ENCODE peak calls at places on chromosomes 6 and 20, in five cellular contexts. W, F, G, N and J are unnamed samples.
A peak's percentile ranks its signal among the peaks of the same experiment; 100 is the strongest.

GRCh38 chr6:45574013-45574412 is 196.3 kb upstream of the SUPT3H start:
- DNase-seq in G (no peak), F (no peak), N (no peak), W (no peak), J (no peak)

GRCh38 chr6:129859524-129859923 is 1.6 kb downstream of the TMEM244 start:
- DNase-seq in W (no peak), F (no peak), G (no peak), N (no peak), J (no peak)

GRCh38 chr6:44052419-44053011 is 74.7 kb downstream of the MRPL14 start:
- DNase-seq in W (no peak), G (no peak), F (peak; percentile 75), N (no peak), J (no peak)

GRCh38 chr6:109451376-109451775 is 4.2 kb downstream of the MICAL1 start:
- DNase-seq in W (no peak), N (no peak), F (no peak), G (no peak), J (no peak)

GRCh38 chr6:105815657-105816555 is 270.2 kb upstream of the PRDM1 start:
- DNase-seq in N (no peak), F (no peak), G (no peak), W (no peak), J (no peak)

GRCh38 chr6:100317031-100317430 is 147.7 kb downstream of the SIM1 start:
- DNase-seq in G (no peak), N (no peak), W (no peak), F (no peak), J (no peak)

GRCh38 chr20:32511358-32512046 is 73.6 kb downstream of the NOL4L start:
- DNase-seq in G (no peak), F (no peak), W (no peak), N (no peak), J (no peak)

GRCh38 chr6:16591681-16592549 is 169.3 kb downstream of the ATXN1 start:
- DNase-seq in W (no peak), N (no peak), F (no peak), G (peak; percentile 87), J (peak; percentile 41)

DNA sequence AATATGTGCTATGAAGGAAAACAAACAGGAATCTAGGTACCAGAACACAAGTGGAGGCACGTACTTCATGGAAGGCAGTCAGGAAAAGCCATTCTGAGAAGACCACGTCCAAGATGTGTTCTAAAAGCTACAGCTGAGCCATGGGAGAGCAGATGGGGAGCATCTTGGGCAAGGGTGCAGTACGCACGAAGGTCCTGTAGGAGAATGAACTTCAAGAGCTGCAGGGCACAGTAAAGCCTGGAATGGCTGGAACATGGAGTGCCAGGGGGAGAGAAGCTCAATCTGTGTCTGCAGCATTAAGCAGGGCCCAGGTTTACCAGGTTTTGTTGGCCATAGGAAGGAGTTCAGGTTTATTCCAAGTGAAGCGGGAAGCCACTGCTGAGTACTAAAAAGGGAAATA is 30.0 kb downstream of the ADTRP start:
- DNase-seq in N (no peak), G (no peak), F (no peak), W (no peak), J (no peak)
- TF ChIP-seq CTCF in N (no peak), G (peak; percentile 4), F (peak; percentile 51), W (no peak), J (no peak)

GRCh38 chr6:128519931-128520435 is 416 bp downstream of the PTPRK start:
- DNase-seq in F (peak; percentile 92), N (no peak), W (peak; percentile 62), G (peak; percentile 31), J (peak; percentile 49)

GRCh38 chr6:128521302-128521632 is 868 bp upstream of the PTPRK start:
- DNase-seq in W (no peak), G (no peak), N (no peak), F (no peak), J (no peak)

GRCh38 chr6:128520436-128521301 is at the start of gene PTPRK:
- DNase-seq in N (no peak), G (peak; percentile 87), F (peak; percentile 97), W (peak; percentile 93), J (peak; percentile 91)

GRCh38 chr6:128518531-128519131 is 1.8 kb downstream of the PTPRK start:
- DNase-seq in F (no peak), N (no peak), G (no peak), W (no peak), J (no peak)

DNA sequence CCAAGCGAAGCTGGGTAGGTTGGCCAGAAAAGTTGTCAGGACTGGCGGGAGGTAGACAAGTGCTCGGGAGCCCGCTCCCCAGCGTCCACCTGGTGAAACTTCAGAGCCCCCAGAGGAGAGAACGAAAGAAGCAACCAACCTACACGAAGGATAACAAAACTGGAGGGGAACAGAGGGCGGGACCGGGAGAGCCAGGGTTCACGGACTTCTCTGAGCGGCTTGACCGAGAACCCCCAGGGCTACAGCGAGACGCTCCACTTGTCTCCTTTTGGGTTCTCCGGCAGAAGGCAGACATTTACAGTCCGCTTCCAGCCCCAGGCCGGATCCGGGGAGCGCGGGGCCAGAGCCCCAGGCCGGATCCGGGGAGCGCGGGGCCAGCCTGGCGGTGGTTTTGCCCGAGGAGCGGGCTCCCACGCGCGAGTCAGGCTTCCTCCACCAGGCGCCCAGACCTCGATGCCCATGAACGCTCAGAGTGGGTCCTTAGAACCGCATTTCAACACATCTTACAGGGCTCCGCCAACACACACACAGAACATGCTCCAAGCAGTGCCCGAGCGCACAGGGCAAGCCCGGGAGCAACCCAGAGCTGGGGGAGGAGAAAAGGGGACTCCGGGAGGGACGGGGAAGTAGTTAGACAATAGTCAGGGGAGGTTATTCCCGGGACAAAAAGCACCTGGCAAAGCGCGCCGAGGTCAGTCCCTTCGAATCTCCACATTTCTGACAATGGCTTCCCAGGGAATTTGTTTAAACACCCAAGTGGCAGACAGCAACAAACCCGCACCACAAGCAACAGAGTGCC is 1.1 kb downstream of the PTPRK start:
- DNase-seq in W (peak; percentile 35), F (peak; percentile 88), N (no peak), G (peak; percentile 20), J (peak; percentile 33)
- TF ChIP-seq CTCF in W (peak; percentile 37), F (peak; percentile 66), N (no peak), G (no peak), J (no peak)

DNA sequence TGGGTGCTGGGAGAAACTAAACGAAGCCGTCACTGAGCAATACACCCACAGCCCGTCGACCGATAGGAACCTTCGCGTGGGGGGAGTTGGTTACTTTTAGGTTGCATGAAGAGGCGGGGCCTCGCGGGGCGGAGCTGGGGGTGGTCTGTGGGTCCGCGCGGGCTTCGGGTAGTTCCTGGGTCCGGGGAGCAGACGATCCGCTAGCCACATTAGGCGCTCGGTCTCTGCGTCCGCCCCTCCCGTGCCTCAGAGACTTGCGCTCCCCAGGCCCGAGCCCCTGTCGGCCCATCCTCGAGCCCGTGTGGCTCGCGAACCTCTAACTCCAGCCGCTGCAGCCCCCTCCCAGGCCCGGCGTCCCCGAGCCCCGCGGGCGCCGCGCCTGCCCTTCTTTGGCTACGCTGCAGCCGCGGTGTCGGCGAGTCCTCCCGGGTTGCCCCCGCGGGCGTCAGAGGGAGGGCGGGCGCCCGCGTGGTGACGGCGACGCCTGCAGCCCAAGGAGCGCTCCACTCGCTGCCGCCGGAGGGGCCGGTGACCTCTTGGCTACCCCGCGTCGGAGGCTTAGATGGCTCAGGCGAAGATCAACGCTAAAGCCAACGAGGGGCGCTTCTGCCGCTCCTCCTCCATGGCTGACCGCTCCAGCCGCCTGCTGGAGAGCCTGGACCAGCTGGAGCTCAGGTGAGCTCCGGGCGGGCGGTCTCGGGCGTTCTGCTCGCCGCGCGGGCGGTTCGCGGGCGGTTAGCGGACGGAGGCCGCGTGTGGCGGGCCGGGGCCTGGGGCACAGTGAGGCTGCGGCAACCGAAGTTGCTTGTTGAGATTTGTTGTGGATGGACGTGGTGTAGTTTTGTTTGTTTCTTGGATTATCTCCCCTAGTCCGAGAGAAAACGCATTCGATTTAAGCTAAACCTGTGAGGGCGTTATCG is at the start of gene BAG2:
- DNase-seq in F (peak; percentile 94), W (peak; percentile 93), N (peak; percentile 89), G (peak; percentile 96), J (peak; percentile 97)
- TF ChIP-seq CTCF in F (peak; percentile 60), W (peak; percentile 11), N (no peak), G (peak; percentile 12), J (no peak)

GRCh38 chr20:40970218-40970617 is 58.4 kb upstream of the TOP1 start:
- DNase-seq in W (no peak), F (peak; percentile 75), N (no peak), G (no peak), J (no peak)
- TF ChIP-seq CTCF in W (no peak), F (peak; percentile 65), N (no peak), G (no peak), J (no peak)